ENCODE peak calls at places on chromosomes 13 and 19, in five cellular contexts. L is uterus, D is tibial nerve, V is ovary, N is stomach. M is an unnamed sample.

GRCh38 chr13:85798999-85799646 is at the start of gene SLITRK6:
- DNase-seq in L (no peak), D (no peak), V (no peak), N (no peak), M (no peak)

GRCh38 chr19:9128171-9128570 is 1.4 kb upstream of the OR7G3 start:
- DNase-seq in L (no peak), D (no peak), V (no peak), N (no peak), M (no peak)

GRCh38 chr19:8511573-8512101 is 2.3 kb downstream of the ZNF414 start:
- DNase-seq in L (no peak), D (no peak), V (no peak), N (no peak), M (no peak)

GRCh38 chr13:76693086-76693485 is 193.1 kb downstream of the KCTD12 start:
- DNase-seq in L (no peak), D (no peak), V (no peak), N (no peak), M (no peak)

GRCh38 chr13:96090240-96091101 is 564 bp downstream of the HS6ST3 start:
- DNase-seq in L (no peak), D (no peak), V (no peak), N (peak; percentile 28), M (peak; percentile 25)

GRCh38 chr19:46288896-46289588 is 7.8 kb upstream of the HIF3A start:
- DNase-seq in L (no peak), D (no peak), V (peak; percentile 33), N (no peak), M (no peak)

GRCh38 chr13:91368676-91369425 is 21.4 kb downstream of the MIR17HG start:
- DNase-seq in L (no peak), D (no peak), V (no peak), N (no peak), M (no peak)

GRCh38 chr19:35704218-35704617 is at the start of gene ZBTB32:
- DNase-seq in L (no peak), D (no peak), V (peak; percentile 26), N (no peak), M (peak; percentile 70)

GRCh38 chr13:75739244-75739868 is 103.2 kb downstream of the LMO7 start:
- DNase-seq in L (no peak), D (no peak), V (no peak), N (no peak), M (no peak)

GRCh38 chr19:34314437-34315313 is 50.3 kb upstream of the GPI start:
- DNase-seq in L (no peak), D (no peak), V (no peak), N (no peak), M (no peak)

GRCh38 chr19:34319230-34319585 is 45.8 kb upstream of the GPI start:
- DNase-seq in L (no peak), D (no peak), V (no peak), N (no peak), M (no peak)

GRCh38 chr19:34317311-34317927 is 47.6 kb upstream of the GPI start:
- DNase-seq in L (no peak), D (no peak), V (no peak), N (no peak), M (peak; percentile 15)

GRCh38 chr19:34316247-34316646 is 48.7 kb upstream of the GPI start:
- DNase-seq in L (no peak), D (no peak), V (no peak), N (no peak), M (no peak)

DNA sequence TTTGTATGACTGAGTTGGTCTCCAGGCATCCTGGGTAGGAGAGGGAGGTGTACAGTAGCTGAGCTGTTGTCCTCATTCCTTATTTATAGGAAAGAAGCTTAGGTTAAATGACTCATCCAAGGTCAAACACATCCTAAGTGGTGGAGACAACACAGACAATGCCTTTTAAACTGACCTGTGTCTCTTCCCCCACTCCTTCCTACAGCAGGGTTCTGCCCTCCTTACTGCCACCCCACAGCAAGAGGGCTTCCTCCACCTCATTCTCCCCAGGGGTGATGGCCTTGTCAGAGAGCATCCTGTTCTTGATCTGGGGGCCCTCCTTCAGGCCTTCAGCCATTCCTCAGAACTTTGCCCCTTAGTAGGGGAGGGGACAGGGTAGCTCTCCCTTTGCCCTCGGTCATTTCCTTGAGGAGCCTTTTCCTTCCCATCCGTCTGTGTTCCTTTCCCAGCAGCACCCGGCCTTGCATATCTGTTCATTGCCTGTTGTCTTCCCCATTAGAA is 48.2 kb upstream of the GPI start:
- DNase-seq in L (no peak), D (no peak), V (no peak), N (no peak), M (no peak)
- TF ChIP-seq POLR2A in L (no peak), D (no peak), V (no peak), N (no peak), M (no peak)

DNA sequence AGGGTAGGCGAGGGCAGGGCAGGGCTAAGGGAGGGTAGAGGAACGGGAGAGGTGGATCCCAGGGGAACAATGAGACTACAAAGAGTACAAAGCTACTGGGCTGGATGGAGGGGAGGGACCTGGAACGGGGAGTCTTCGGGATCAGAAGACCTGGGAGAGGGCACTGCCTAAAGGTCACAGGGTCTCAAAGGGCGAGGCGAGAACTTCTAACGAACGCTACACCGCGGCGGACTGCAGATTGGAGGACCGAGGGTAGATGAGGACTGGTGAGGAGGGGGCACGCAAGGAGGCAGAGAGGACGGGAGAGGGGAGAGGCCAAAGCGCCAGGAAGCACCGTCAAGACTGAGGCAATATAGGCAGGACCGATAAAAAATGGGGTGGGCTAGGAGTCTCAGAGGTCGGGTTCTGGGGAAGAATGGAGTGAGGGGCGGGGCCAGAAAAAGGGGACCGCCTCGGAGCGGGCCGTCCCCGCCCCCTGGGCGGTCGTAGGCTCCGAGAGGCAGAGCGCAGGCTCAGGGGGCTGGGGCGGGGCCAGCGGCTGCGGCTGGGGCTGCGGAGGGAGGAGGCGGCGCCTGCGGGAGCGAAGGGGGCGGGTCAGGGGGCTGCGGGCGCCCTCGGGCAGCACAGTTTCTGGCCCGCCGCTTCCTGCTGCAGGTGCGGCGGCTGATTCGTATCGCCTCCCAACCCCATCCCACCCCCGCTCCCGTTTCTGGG is 1.3 kb upstream of the KCNC3 start:
- DNase-seq in L (peak; percentile 28), D (peak; percentile 26), V (peak; percentile 32), N (peak; percentile 78), M (peak; percentile 76)
- TF ChIP-seq POLR2A in L (no peak), D (no peak), V (no peak), N (no peak), M (no peak)

GRCh38 chr19:4673726-4674125 is 3.6 kb upstream of the MYDGF start:
- DNase-seq in L (no peak), D (no peak), V (no peak), N (no peak), M (no peak)

GRCh38 chr19:4664642-4665041 is 5.5 kb downstream of the MYDGF start:
- DNase-seq in L (no peak), D (no peak), V (no peak), N (no peak), M (no peak)

GRCh38 chr19:4673216-4673615 is 3.1 kb upstream of the MYDGF start:
- DNase-seq in L (no peak), D (no peak), V (no peak), N (no peak), M (no peak)

GRCh38 chr19:4671182-4671851 is 1.2 kb upstream of the MYDGF start:
- DNase-seq in L (no peak), D (no peak), V (no peak), N (no peak), M (no peak)

GRCh38 chr19:4669723-4670480 is at the start of gene MYDGF:
- DNase-seq in L (peak; percentile 92), D (peak; percentile 78), V (peak; percentile 92), N (peak; percentile 94), M (peak; percentile 95)
- TF ChIP-seq POLR2A in L (peak; percentile 71), D (no peak), V (peak; percentile 30), N (no peak), M (peak; percentile 35)

DNA sequence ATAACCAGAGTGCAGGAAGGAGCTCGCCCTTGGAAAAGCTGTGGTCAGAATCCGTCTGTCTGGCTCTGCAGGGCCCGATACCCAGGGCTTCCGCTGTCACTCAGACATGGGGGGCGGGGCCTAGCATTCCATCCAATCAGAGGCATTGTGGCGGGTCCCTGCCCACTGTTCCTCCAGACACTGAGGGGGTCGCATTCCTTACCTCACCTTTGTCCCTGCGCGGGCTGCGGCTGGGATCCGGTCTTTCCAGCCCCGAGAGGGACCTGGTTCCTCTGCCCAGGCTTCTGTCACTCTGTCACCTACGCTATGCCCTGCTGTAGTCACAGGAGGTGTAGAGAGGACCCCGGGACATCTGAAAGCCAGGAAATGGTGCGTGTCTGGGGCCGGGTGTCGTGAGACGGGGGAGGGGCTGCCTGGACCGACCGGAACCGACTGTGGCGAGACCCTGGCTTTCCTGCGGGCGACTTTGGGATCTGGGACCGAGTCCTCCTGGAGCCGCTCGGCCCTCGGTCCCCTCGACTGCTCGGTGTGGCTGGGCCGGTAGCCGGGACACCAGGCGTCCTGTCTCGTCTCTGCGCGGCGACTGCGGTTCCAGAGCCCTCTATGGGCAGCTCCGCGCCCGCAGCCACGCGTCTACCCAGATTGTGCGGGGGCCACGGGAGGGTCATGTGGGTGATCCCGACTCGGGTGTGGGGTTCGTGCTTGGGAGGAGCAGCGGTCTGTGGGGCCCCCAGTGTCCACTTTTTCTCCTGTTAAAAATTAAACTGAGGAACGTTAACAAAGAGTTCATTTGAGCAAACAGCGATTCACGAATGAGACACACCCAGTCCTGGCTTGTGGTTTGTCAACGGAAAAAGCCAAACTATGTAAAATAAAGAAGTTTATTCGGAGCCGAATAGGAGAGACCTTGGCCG is at the start of gene ZNF69:
- DNase-seq in L (peak; percentile 75), D (peak; percentile 92), V (peak; percentile 87), N (peak; percentile 93), M (peak; percentile 64)
- TF ChIP-seq POLR2A in L (peak; percentile 31), D (no peak), V (peak; percentile 40), N (peak; percentile 21), M (peak; percentile 30)

GRCh38 chr13:45879666-45880065 is 28.1 kb upstream of the SIAH3 start:
- DNase-seq in L (peak; percentile 43), D (no peak), V (no peak), N (peak; percentile 48), M (no peak)
- TF ChIP-seq POLR2A in L (no peak), D (no peak), V (no peak), N (no peak), M (no peak)

DNA sequence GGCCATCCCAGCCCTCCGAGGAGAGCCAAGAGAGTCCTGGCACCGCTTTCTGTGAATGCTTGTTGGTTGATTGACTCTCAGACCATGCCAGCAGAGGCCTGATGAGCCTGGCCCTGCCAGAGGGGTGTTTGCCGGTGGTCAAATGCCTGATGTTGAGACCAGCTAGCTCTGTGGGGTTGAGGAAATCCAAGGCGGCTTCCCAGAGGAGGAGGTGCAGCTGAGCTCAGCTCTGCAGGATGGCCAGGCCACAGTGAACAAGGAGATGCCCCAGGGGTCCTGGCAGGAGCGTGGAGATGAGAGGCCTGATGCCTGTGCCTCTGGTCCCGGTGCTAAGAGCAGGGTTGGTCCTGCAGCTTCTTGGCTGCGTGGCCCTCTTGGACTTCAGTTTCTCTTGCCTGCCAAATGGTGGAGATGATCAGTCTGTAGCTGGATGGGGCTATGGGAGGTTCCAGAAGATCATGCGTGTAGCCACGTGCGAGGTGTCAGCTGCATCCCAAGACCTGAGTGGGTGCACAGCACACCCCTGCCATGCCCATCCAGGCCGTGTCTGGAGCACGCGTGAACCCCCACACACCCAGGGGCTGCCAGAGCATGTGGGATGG is 16.8 kb downstream of the NFIC start:
- DNase-seq in L (peak; percentile 82), D (peak; percentile 48), V (peak; percentile 67), N (no peak), M (no peak)
- TF ChIP-seq POLR2A in L (no peak), D (no peak), V (no peak), N (no peak), M (no peak)

DNA sequence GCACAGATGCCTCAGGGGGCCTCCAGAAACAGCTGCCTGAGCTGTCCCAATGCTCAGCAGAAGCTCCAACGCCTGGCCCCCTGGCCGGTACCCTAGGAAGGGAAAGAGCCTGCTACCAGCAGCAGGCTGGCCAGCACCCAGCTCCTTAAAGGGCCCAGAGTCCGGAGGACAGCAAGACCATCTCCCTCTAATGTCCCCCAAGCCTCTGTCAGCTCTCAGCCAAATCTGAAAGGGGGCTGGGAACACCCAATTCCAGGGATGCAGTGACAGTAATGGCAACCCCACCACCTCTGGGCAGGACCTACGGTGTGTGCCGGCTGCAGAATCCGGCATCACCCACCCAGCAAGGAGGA is 4.2 kb downstream of the PPP6R1 start:
- DNase-seq in L (no peak), D (no peak), V (no peak), N (no peak), M (peak; percentile 40)
- TF ChIP-seq POLR2A in L (no peak), D (no peak), V (no peak), N (no peak), M (no peak)

M was measured in erythroblast.